ENCODE peak calls at places on chromosomes 5 and 9, in ten cellular contexts. One of them, this sample, is unnamed.

GRCh38 chr5:64074533-64074932 is 91.1 kb upstream of the RNF180 start:
- DNase-seq in A549: peak; percentile 21
- DNase-seq in Peyer's patch: no peak
- DNase-seq in lower leg skin: no peak
- DNase-seq in adrenal gland: no peak
- DNase-seq in H1: peak; percentile 49
- DNase-seq in spleen: no peak
- DNase-seq in HCT116: no peak
- DNase-seq in ovary: no peak
- DNase-seq in K562: peak; percentile 29
- DNase-seq in this sample: peak; percentile 3

GRCh38 chr9:110330484-110331115 is 7.1 kb downstream of the TXNDC8 start:
- DNase-seq in K562: no peak
- DNase-seq in lower leg skin: no peak
- DNase-seq in spleen: no peak
- DNase-seq in A549: no peak
- DNase-seq in HCT116: no peak
- DNase-seq in ovary: no peak
- DNase-seq in adrenal gland: no peak
- DNase-seq in H1: no peak
- DNase-seq in Peyer's patch: no peak
- DNase-seq in this sample: no peak

GRCh38 chr5:72508241-72509170 is 1.3 kb upstream of the ZNF366 start:
- DNase-seq in spleen: no peak
- DNase-seq in lower leg skin: no peak
- DNase-seq in K562: no peak
- DNase-seq in ovary: no peak
- DNase-seq in adrenal gland: no peak
- DNase-seq in A549: no peak
- DNase-seq in H1: no peak
- DNase-seq in HCT116: no peak
- DNase-seq in Peyer's patch: no peak
- DNase-seq in this sample: no peak

GRCh38 chr9:138071292-138071691 is 193.7 kb downstream of the CACNA1B start:
- DNase-seq in A549: no peak
- DNase-seq in H1: peak; percentile 20
- DNase-seq in HCT116: no peak
- DNase-seq in spleen: peak; percentile 62
- DNase-seq in Peyer's patch: peak; percentile 15
- DNase-seq in adrenal gland: no peak
- DNase-seq in K562: no peak
- DNase-seq in lower leg skin: no peak
- DNase-seq in ovary: no peak
- DNase-seq in this sample: no peak

GRCh38 chr9:124218438-124219289 is 39.1 kb upstream of the NEK6 start:
- DNase-seq in HCT116: peak; percentile 36
- DNase-seq in A549: peak; percentile 72
- DNase-seq in K562: no peak
- DNase-seq in adrenal gland: peak; percentile 63
- DNase-seq in ovary: no peak
- DNase-seq in Peyer's patch: peak; percentile 70
- DNase-seq in lower leg skin: peak; percentile 54
- DNase-seq in H1: no peak
- DNase-seq in spleen: peak; percentile 89
- DNase-seq in this sample: peak; percentile 90

GRCh38 chr5:122078116-122078865 is at the start of gene LOX:
- DNase-seq in A549: no peak
- DNase-seq in HCT116: no peak
- DNase-seq in lower leg skin: peak; percentile 84
- DNase-seq in ovary: peak; percentile 88
- DNase-seq in Peyer's patch: peak; percentile 57
- DNase-seq in H1: peak; percentile 67
- DNase-seq in K562: no peak
- DNase-seq in spleen: no peak
- DNase-seq in adrenal gland: peak; percentile 54
- DNase-seq in this sample: peak; percentile 52

GRCh38 chr9:128011071-128011817 is 30.5 kb upstream of the EEIG1 start:
- DNase-seq in lower leg skin: no peak
- DNase-seq in HCT116: no peak
- DNase-seq in A549: no peak
- DNase-seq in Peyer's patch: no peak
- DNase-seq in spleen: peak; percentile 83
- DNase-seq in H1: peak; percentile 60
- DNase-seq in ovary: no peak
- DNase-seq in adrenal gland: peak; percentile 26
- DNase-seq in K562: peak; percentile 39
- DNase-seq in this sample: no peak

GRCh38 chr9:4320021-4320420 is 20.2 kb upstream of the GLIS3 start:
- DNase-seq in HCT116: no peak
- DNase-seq in A549: no peak
- DNase-seq in K562: no peak
- DNase-seq in adrenal gland: no peak
- DNase-seq in Peyer's patch: no peak
- DNase-seq in lower leg skin: no peak
- DNase-seq in spleen: no peak
- DNase-seq in ovary: no peak
- DNase-seq in H1: no peak
- DNase-seq in this sample: no peak

GRCh38 chr9:108535526-108535925 is 320.3 kb downstream of the ACTL7B start:
- DNase-seq in spleen: no peak
- DNase-seq in ovary: no peak
- DNase-seq in K562: peak; percentile 49
- DNase-seq in H1: no peak
- DNase-seq in HCT116: no peak
- DNase-seq in Peyer's patch: no peak
- DNase-seq in A549: peak; percentile 27
- DNase-seq in adrenal gland: peak; percentile 16
- DNase-seq in lower leg skin: no peak
- DNase-seq in this sample: no peak

GRCh38 chr5:33362915-33363314 is 77.8 kb upstream of the TARS1 start:
- DNase-seq in A549: no peak
- DNase-seq in K562: no peak
- DNase-seq in spleen: no peak
- DNase-seq in adrenal gland: peak; percentile 35
- DNase-seq in Peyer's patch: no peak
- DNase-seq in lower leg skin: no peak
- DNase-seq in HCT116: no peak
- DNase-seq in H1: no peak
- DNase-seq in ovary: peak; percentile 69
- DNase-seq in this sample: no peak

GRCh38 chr5:142403583-142403982 is 78.8 kb upstream of the SPRY4 start:
- DNase-seq in A549: no peak
- DNase-seq in K562: no peak
- DNase-seq in Peyer's patch: no peak
- DNase-seq in lower leg skin: peak; percentile 23
- DNase-seq in adrenal gland: no peak
- DNase-seq in ovary: no peak
- DNase-seq in spleen: no peak
- DNase-seq in H1: no peak
- DNase-seq in HCT116: peak; percentile 19
- DNase-seq in this sample: no peak

GRCh38 chr5:42638972-42639371 is 117.6 kb upstream of the CCDC152 start:
- DNase-seq in H1: no peak
- DNase-seq in ovary: no peak
- DNase-seq in K562: no peak
- DNase-seq in adrenal gland: no peak
- DNase-seq in A549: no peak
- DNase-seq in spleen: no peak
- DNase-seq in Peyer's patch: no peak
- DNase-seq in lower leg skin: no peak
- DNase-seq in HCT116: no peak
- DNase-seq in this sample: no peak

GRCh38 chr9:128420060-128420650 is 502 bp upstream of the CERCAM start:
- DNase-seq in K562: peak; percentile 94
- DNase-seq in HCT116: no peak
- DNase-seq in Peyer's patch: peak; percentile 78
- DNase-seq in ovary: peak; percentile 75
- DNase-seq in A549: peak; percentile 71
- DNase-seq in H1: peak; percentile 83
- DNase-seq in adrenal gland: peak; percentile 68
- DNase-seq in lower leg skin: peak; percentile 35
- DNase-seq in spleen: peak; percentile 93
- DNase-seq in this sample: peak; percentile 94

GRCh38 chr9:136858452-136858843 is 6.3 kb downstream of the MAMDC4 start:
- DNase-seq in adrenal gland: no peak
- DNase-seq in Peyer's patch: no peak
- DNase-seq in HCT116: no peak
- DNase-seq in K562: no peak
- DNase-seq in lower leg skin: no peak
- DNase-seq in ovary: peak; percentile 17
- DNase-seq in H1: peak; percentile 49
- DNase-seq in spleen: peak; percentile 66
- DNase-seq in A549: no peak
- DNase-seq in this sample: no peak

GRCh38 chr9:1005043-1005667 is 28.7 kb downstream of the DMRT3 start:
- DNase-seq in adrenal gland: peak; percentile 23
- DNase-seq in spleen: no peak
- DNase-seq in K562: peak; percentile 7
- DNase-seq in ovary: no peak
- DNase-seq in HCT116: peak; percentile 24
- DNase-seq in H1: no peak
- DNase-seq in lower leg skin: no peak
- DNase-seq in Peyer's patch: no peak
- DNase-seq in A549: peak; percentile 25
- DNase-seq in this sample: peak; percentile 27

DNA sequence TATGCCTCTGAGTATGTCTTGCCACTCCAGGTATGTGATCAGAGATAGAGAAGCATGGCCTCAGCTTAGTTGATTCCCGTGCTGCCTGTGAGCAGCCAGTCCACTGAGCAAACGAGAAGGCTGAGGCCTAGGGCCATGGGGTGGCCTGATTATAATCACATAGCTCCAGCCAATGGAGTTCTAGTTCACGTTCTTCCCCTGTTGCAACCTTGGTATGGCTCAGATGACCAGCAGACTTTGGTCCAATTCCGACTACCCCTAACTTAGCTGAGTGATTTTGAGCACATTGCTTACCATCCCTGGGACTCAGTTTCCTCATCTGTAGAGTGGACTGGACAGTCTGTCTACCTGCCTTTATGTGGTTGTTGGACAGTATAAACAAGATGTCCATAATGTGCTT is 68.4 kb downstream of the PPARGC1B start:
- DNase-seq in lower leg skin: no peak
- DNase-seq in ovary: no peak
- DNase-seq in Peyer's patch: no peak
- DNase-seq in A549: no peak
- DNase-seq in spleen: no peak
- DNase-seq in H1: no peak
- DNase-seq in K562: peak; percentile 40
- DNase-seq in HCT116: no peak
- DNase-seq in adrenal gland: no peak
- DNase-seq in this sample: no peak
- TF ChIP-seq POLR2A in lower leg skin: no peak
- TF ChIP-seq POLR2A in ovary: no peak
- TF ChIP-seq POLR2A in Peyer's patch: no peak
- TF ChIP-seq POLR2A in A549: no peak
- TF ChIP-seq POLR2A in spleen: no peak
- TF ChIP-seq POLR2A in H1: no peak
- TF ChIP-seq POLR2A in K562: no peak
- TF ChIP-seq POLR2A in HCT116: no peak
- TF ChIP-seq POLR2A in adrenal gland: no peak
- TF ChIP-seq POLR2A in this sample: no peak

GRCh38 chr5:78925102-78925876 is 59.8 kb downstream of the ARSB start:
- DNase-seq in A549: no peak
- DNase-seq in HCT116: no peak
- DNase-seq in H1: no peak
- DNase-seq in K562: no peak
- DNase-seq in Peyer's patch: no peak
- DNase-seq in ovary: no peak
- DNase-seq in spleen: no peak
- DNase-seq in adrenal gland: no peak
- DNase-seq in lower leg skin: no peak
- DNase-seq in this sample: no peak
- TF ChIP-seq POLR2A in A549: no peak
- TF ChIP-seq POLR2A in HCT116: no peak
- TF ChIP-seq POLR2A in H1: no peak
- TF ChIP-seq POLR2A in K562: no peak
- TF ChIP-seq POLR2A in Peyer's patch: no peak
- TF ChIP-seq POLR2A in ovary: no peak
- TF ChIP-seq POLR2A in spleen: no peak
- TF ChIP-seq POLR2A in adrenal gland: no peak
- TF ChIP-seq POLR2A in lower leg skin: no peak
- TF ChIP-seq POLR2A in this sample: no peak

GRCh38 chr9:133990366-133991210 is 1.5 kb downstream of the VAV2 start:
- DNase-seq in HCT116: peak; percentile 21
- DNase-seq in Peyer's patch: peak; percentile 80
- DNase-seq in spleen: peak; percentile 74
- DNase-seq in ovary: peak; percentile 54
- DNase-seq in adrenal gland: peak; percentile 84
- DNase-seq in K562: no peak
- DNase-seq in A549: peak; percentile 46
- DNase-seq in H1: no peak
- DNase-seq in lower leg skin: no peak
- DNase-seq in this sample: peak; percentile 95

GRCh38 chr9:133993635-133994253 is 1.6 kb upstream of the VAV2 start:
- DNase-seq in ovary: no peak
- DNase-seq in H1: no peak
- DNase-seq in K562: no peak
- DNase-seq in HCT116: no peak
- DNase-seq in A549: no peak
- DNase-seq in lower leg skin: no peak
- DNase-seq in Peyer's patch: peak; percentile 52
- DNase-seq in adrenal gland: peak; percentile 21
- DNase-seq in spleen: no peak
- DNase-seq in this sample: no peak

GRCh38 chr9:133991211-133991921 is 758 bp downstream of the VAV2 start:
- DNase-seq in H1: no peak
- DNase-seq in adrenal gland: peak; percentile 49
- DNase-seq in ovary: no peak
- DNase-seq in A549: no peak
- DNase-seq in HCT116: no peak
- DNase-seq in K562: peak; percentile 29
- DNase-seq in Peyer's patch: peak; percentile 74
- DNase-seq in lower leg skin: no peak
- DNase-seq in spleen: peak; percentile 79
- DNase-seq in this sample: no peak

GRCh38 chr9:133992780-133993634 is 883 bp upstream of the VAV2 start:
- DNase-seq in Peyer's patch: peak; percentile 91
- DNase-seq in ovary: peak; percentile 87
- DNase-seq in adrenal gland: peak; percentile 91
- DNase-seq in lower leg skin: peak; percentile 88
- DNase-seq in HCT116: peak; percentile 43
- DNase-seq in spleen: peak; percentile 92
- DNase-seq in K562: peak; percentile 93
- DNase-seq in H1: peak; percentile 84
- DNase-seq in A549: peak; percentile 64
- DNase-seq in this sample: peak; percentile 93

GRCh38 chr9:133991964-133992779 is at the start of gene VAV2:
- DNase-seq in A549: peak; percentile 35
- DNase-seq in K562: peak; percentile 83
- DNase-seq in HCT116: peak; percentile 29
- DNase-seq in Peyer's patch: peak; percentile 82
- DNase-seq in adrenal gland: peak; percentile 80
- DNase-seq in lower leg skin: no peak
- DNase-seq in spleen: peak; percentile 89
- DNase-seq in H1: peak; percentile 77
- DNase-seq in ovary: peak; percentile 48
- DNase-seq in this sample: peak; percentile 84
- TF ChIP-seq POLR2A in A549: peak; percentile 61
- TF ChIP-seq POLR2A in K562: no peak
- TF ChIP-seq POLR2A in HCT116: peak; percentile 53
- TF ChIP-seq POLR2A in Peyer's patch: peak; percentile 54
- TF ChIP-seq POLR2A in adrenal gland: peak; percentile 33
- TF ChIP-seq POLR2A in lower leg skin: no peak
- TF ChIP-seq POLR2A in spleen: no peak
- TF ChIP-seq POLR2A in H1: peak; percentile 20
- TF ChIP-seq POLR2A in ovary: no peak
- TF ChIP-seq POLR2A in this sample: peak; percentile 77

GRCh38 chr5:36657563-36657995 is 51.2 kb downstream of the SLC1A3 start:
- DNase-seq in Peyer's patch: no peak
- DNase-seq in spleen: no peak
- DNase-seq in lower leg skin: peak; percentile 91
- DNase-seq in HCT116: peak; percentile 74
- DNase-seq in ovary: peak; percentile 68
- DNase-seq in adrenal gland: peak; percentile 69
- DNase-seq in K562: no peak
- DNase-seq in A549: no peak
- DNase-seq in H1: no peak
- DNase-seq in this sample: peak; percentile 28
- TF ChIP-seq POLR2A in Peyer's patch: no peak
- TF ChIP-seq POLR2A in spleen: no peak
- TF ChIP-seq POLR2A in lower leg skin: no peak
- TF ChIP-seq POLR2A in HCT116: no peak
- TF ChIP-seq POLR2A in ovary: no peak
- TF ChIP-seq POLR2A in adrenal gland: no peak
- TF ChIP-seq POLR2A in K562: no peak
- TF ChIP-seq POLR2A in A549: no peak
- TF ChIP-seq POLR2A in H1: no peak
- TF ChIP-seq POLR2A in this sample: no peak

This sample was measured in H54.